ENCODE peak calls at places on chromosome 21, in six cellular contexts. J, P, H, M, D and N are unnamed samples.

GRCh38 chr21:32386195-32386870 is 6.5 kb downstream of the URB1 start:
- DNase-seq in J (no peak), P (no peak), H (no peak), M (no peak), D (no peak), N (peak)

GRCh38 chr21:31203371-31204054 is 140.5 kb downstream of the TIAM1 start:
- DNase-seq in J (peak), P (no peak), H (peak), M (no peak), D (no peak), N (no peak)

GRCh38 chr21:14120091-14120734 is 90.5 kb downstream of the LIPI start:
- DNase-seq in J (no peak), P (peak), H (peak), M (peak), D (peak), N (peak)

GRCh38 chr21:41360072-41360821 is 1.6 kb upstream of the MX2 start:
- DNase-seq in J (no peak), P (no peak), H (peak), M (peak), D (no peak), N (no peak)

GRCh38 chr21:34135330-34135729 is 62.0 kb downstream of the MRPS6 start:
- DNase-seq in J (no peak), P (no peak), H (no peak), M (no peak), D (no peak), N (no peak)

GRCh38 chr21:15725949-15726348 is 3.8 kb upstream of the USP25 start:
- DNase-seq in J (no peak), P (no peak), H (no peak), M (no peak), D (no peak), N (no peak)

GRCh38 chr21:14366998-14367397 is 15.9 kb downstream of the HSPA13 start:
- DNase-seq in J (no peak), P (no peak), H (no peak), M (no peak), D (no peak), N (no peak)

GRCh38 chr21:31340499-31340898 is 3.6 kb downstream of the TIAM1 start:
- DNase-seq in J (no peak), P (no peak), H (no peak), M (no peak), D (no peak), N (no peak)

GRCh38 chr21:46421756-46422555 is 36.7 kb upstream of the DIP2A start:
- DNase-seq in J (no peak), P (no peak), H (no peak), M (no peak), D (no peak), N (no peak)

GRCh38 chr21:33666153-33666552 is 23.9 kb downstream of the ITSN1 start:
- DNase-seq in J (no peak), P (no peak), H (no peak), M (no peak), D (no peak), N (no peak)

GRCh38 chr21:15211491-15212133 is 146.8 kb upstream of the NRIP1 start:
- DNase-seq in J (no peak), P (no peak), H (no peak), M (no peak), D (no peak), N (no peak)

GRCh38 chr21:40169971-40170370 is 302.7 kb downstream of the PCP4 start:
- DNase-seq in J (no peak), P (no peak), H (no peak), M (no peak), D (peak), N (no peak)

GRCh38 chr21:33901421-33902288 is 13.9 kb downstream of the ATP5PO start:
- DNase-seq in J (peak), P (peak), H (peak), M (no peak), D (no peak), N (no peak)

GRCh38 chr21:32200029-32200428 is 78.8 kb downstream of the MIS18A start:
- DNase-seq in J (no peak), P (no peak), H (no peak), M (no peak), D (no peak), N (no peak)

GRCh38 chr21:29470397-29470796 is 171.7 kb downstream of the BACH1 start:
- DNase-seq in J (no peak), P (no peak), H (no peak), M (no peak), D (no peak), N (no peak)

GRCh38 chr21:16573581-16573980 is 843.8 kb downstream of the USP25 start:
- DNase-seq in J (peak), P (no peak), H (no peak), M (no peak), D (no peak), N (no peak)

GRCh38 chr21:33894736-33895288 is 20.8 kb downstream of the ATP5PO start:
- DNase-seq in J (peak), P (peak), H (peak), M (peak), D (no peak), N (peak)

GRCh38 chr21:29534448-29534847 is 235.7 kb downstream of the BACH1 start:
- DNase-seq in J (no peak), P (no peak), H (no peak), M (no peak), D (no peak), N (no peak)

GRCh38 chr21:32233055-32233546 is 45.7 kb downstream of the MIS18A start:
- DNase-seq in J (no peak), P (no peak), H (no peak), M (no peak), D (no peak), N (no peak)

GRCh38 chr21:34336245-34336644 is 27.6 kb upstream of the KCNE2 start:
- DNase-seq in J (no peak), P (no peak), H (no peak), M (no peak), D (no peak), N (no peak)

GRCh38 chr21:43986544-43987451 is 25.3 kb upstream of the TRAPPC10 start:
- DNase-seq in J (no peak), P (no peak), H (no peak), M (no peak), D (no peak), N (no peak)

GRCh38 chr21:16420086-16420724 is 690.4 kb downstream of the USP25 start:
- DNase-seq in J (peak), P (no peak), H (no peak), M (no peak), D (no peak), N (peak)

GRCh38 chr21:40253112-40253511 is 385.9 kb downstream of the PCP4 start:
- DNase-seq in J (no peak), P (no peak), H (no peak), M (no peak), D (no peak), N (no peak)

GRCh38 chr21:31557421-31557955 is 102.0 kb upstream of the SOD1 start:
- DNase-seq in J (no peak), P (peak), H (no peak), M (no peak), D (peak), N (no peak)

GRCh38 chr21:43921602-43921978 is 56.6 kb downstream of the AGPAT3 start:
- DNase-seq in J (no peak), P (no peak), H (no peak), M (no peak), D (no peak), N (no peak)

GRCh38 chr21:43759651-43760050 is 16.5 kb downstream of the CSTB start:
- DNase-seq in J (no peak), P (no peak), H (no peak), M (no peak), D (peak), N (no peak)

DNA sequence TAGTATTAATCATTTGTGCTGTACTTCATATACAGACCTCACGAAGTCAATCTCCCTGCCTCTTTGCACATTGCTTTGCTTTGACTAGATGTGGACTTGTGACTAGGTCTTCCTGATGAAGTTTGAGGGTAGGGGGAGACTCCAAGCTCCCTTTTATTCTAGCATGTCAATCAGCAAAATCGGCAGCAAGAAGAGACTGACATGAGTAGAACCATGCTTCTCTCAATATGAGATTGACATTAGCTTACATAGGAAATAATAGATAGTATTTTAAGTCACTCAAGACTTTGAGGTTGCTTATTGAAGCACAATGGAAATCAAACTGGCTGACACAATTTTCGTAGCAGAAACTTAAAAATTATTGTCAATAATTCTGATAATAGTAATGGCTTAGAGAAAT is 866.4 kb upstream of the ADAMTS5 start:
- DNase-seq in J (no peak), P (no peak), H (no peak), M (no peak), D (no peak), N (no peak)
- H3K27ac ChIP-seq in J (no peak), P (no peak), H (no peak), M (no peak), D (no peak), N (no peak)

DNA sequence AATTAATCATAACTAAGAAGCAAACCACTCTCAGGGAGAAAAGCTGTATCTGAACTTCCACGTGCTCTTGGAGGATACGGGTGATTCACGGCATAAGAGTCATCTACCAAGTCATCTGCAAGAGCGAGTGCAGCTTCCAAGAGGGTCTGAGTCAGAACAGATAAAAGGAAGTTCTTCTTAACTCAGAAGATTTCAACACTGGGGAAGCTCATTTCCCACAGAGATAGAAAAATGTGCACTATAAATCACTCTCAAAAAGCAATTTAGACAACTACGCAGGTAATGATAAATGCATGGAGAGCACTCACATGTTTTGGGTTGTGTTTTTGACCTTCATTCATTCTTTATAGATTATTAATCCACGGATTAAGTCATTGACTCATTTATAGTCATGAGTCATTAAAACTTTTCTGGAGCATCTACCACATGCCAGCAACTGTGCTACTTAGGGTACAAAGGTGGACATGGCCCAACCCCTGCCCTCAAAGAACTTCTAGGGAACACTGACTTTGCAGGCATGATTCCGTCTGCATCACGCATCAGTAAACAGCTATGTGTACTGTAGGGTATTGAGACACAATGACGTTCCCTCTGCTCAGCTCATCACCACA is 20.8 kb downstream of the KCNJ15 start:
- DNase-seq in J (peak), P (no peak), H (peak), M (no peak), D (no peak), N (peak)
- TF ChIP-seq CTCF in J (no peak), P (no peak), H (no peak), M (no peak), D (no peak), N (no peak)

DNA sequence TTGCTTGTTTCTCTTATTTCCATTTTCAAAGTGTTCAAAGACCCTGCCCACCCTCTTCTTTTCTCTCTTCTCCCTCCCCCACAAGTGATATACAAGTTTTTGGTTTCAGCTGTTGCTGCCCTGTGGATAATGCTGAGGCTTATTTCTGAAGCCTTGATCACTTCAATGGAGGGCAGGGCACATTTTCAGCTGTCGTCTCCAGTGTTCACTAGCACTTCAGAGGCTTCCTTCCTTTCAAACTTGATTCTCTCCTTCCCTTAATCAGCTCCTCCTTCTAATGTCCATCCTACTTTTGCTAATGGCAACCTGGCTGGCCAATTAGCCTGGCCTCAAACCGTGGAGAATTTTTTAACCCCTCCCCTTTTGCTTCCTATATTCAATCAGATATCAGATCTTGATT is 435.8 kb upstream of the RUNX1 start:
- DNase-seq in J (no peak), P (no peak), H (no peak), M (no peak), D (no peak), N (no peak)
- H3K27ac ChIP-seq in J (no peak), P (no peak), H (no peak), M (no peak), D (no peak), N (no peak)

DNA sequence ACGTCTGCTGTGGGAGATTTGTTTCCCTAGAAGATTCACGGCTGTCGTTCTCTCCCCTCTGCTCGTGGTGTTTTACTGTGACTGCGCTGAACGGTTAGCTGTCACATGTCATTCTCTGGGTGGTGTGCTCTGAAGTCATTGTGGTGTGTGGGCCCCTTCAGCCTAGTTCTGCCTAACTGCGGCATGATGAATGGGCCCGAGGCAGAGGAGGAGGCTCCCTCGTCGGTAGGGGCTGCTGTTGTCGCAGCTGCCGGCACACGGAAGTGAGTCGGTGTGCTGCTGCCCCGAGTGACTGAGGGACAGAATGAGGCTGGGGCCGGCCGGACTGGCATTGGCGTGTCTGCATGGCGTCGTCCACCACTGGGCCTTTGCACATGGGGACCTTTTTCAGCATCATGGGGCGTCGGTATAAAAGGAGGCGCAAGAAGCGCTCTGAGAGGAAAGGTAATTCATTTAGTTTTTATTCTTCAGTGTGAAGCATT is 77.9 kb downstream of the ADARB1 start:
- DNase-seq in J (peak), P (no peak), H (no peak), M (peak), D (peak), N (no peak)
- TF ChIP-seq CTCF in J (peak), P (peak), H (no peak), M (no peak), D (no peak), N (no peak)

GRCh38 chr21:24910591-24910990 is 696.7 kb downstream of the MRPL39 start:
- DNase-seq in J (no peak), P (no peak), H (no peak), M (no peak), D (no peak), N (no peak)
- H3K27ac ChIP-seq in J (no peak), P (no peak), H (no peak), M (no peak), D (no peak), N (no peak)

GRCh38 chr21:35993875-35994490 is 66.3 kb downstream of the SETD4 start:
- DNase-seq in J (no peak), P (no peak), H (no peak), M (no peak), D (no peak), N (no peak)

GRCh38 chr21:35990609-35991008 is 69.7 kb downstream of the SETD4 start:
- DNase-seq in J (no peak), P (no peak), H (no peak), M (no peak), D (no peak), N (no peak)

GRCh38 chr21:35988396-35989140 is 71.8 kb downstream of the SETD4 start:
- DNase-seq in J (no peak), P (no peak), H (no peak), M (no peak), D (no peak), N (no peak)

GRCh38 chr21:35989185-35989735 is 71.1 kb downstream of the SETD4 start:
- DNase-seq in J (no peak), P (no peak), H (no peak), M (no peak), D (no peak), N (no peak)

GRCh38 chr21:35991131-35991530 is 69.2 kb downstream of the SETD4 start:
- DNase-seq in J (no peak), P (no peak), H (no peak), M (no peak), D (no peak), N (no peak)
- TF ChIP-seq CTCF in J (no peak), P (no peak), H (no peak), M (no peak), D (no peak), N (no peak)

GRCh38 chr21:22223385-22223784 is 1225.2 kb downstream of the NCAM2 start:
- DNase-seq in J (no peak), P (peak), H (no peak), M (no peak), D (no peak), N (no peak)

GRCh38 chr21:22225299-22225698 is 1227.1 kb downstream of the NCAM2 start:
- DNase-seq in J (no peak), P (no peak), H (no peak), M (no peak), D (no peak), N (no peak)

DNA sequence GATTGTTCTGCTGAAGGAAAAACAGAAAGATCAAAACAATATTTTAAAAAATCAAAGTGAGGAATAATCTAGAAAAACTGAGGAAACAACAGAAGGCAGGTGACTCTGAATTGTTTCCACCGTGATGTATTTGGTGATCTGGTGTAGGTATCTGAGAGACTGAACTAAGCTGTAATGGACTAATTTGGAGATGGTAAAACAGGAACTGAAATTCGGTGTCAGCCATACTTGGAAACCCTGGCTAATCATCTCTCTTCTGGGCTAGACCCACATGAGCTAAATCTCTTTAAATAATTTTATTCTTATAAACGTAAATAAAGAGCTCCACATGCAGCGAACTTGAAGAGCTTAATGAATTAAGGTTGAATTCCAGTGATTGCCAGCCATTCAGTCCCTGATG is 1226.1 kb downstream of the NCAM2 start:
- DNase-seq in J (no peak), P (peak), H (no peak), M (no peak), D (no peak), N (no peak)
- H3K27ac ChIP-seq in J (no peak), P (no peak), H (no peak), M (no peak), D (no peak), N (no peak)

DNA sequence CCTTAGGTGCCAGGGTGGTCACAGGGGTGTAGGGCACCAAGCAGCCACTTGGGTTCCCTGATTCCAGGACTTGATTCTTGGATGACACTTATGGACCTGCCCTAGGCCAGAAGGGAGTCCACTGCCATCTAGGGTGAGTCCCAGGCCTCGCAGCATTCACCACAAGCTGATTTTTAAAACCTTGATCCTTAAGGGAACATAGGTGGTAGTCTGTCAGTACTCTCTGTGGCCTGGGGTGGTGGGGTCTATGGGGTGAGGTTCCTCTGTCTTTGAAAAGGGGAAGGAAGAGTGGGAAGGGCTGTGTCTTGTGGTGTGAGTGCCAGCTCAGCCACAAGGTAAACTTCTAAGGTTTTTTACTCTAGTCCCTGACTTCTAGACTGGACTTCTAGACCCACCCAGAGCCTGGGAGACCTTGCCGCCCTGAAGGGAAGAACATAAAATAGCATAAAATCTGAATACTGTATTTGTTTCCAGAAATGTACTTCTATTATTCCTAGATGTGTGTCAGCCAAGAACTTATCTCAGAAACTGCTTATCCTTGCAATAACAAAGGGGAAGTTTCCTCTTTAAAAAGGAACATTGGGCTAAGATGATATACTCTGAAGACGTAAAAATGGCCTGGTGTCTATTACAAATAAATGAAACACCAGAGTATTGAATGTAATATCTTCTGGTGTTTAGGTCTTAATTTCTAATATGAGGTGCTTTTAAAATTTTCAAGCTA is 757.3 kb downstream of the LTN1 start:
- DNase-seq in J (no peak), P (no peak), H (no peak), M (no peak), D (no peak), N (no peak)
- TF ChIP-seq CTCF in J (peak), P (no peak), H (peak), M (no peak), D (no peak), N (no peak)